ENCODE peak calls at places on chromosome 7, in six cellular contexts. One of them, this sample, is unnamed.

GRCh38 chr7:134685250-134685649 is 38.6 kb downstream of the BPGM start:
- DNase-seq in A549: no peak
- DNase-seq in transverse colon: no peak
- DNase-seq in tibial nerve: no peak
- DNase-seq in thyroid gland: no peak
- DNase-seq in stomach: no peak
- DNase-seq in this sample: no peak

GRCh38 chr7:157516911-157517781 is 180.3 kb downstream of the DNAJB6 start:
- DNase-seq in A549: no peak
- DNase-seq in transverse colon: no peak
- DNase-seq in tibial nerve: peak; percentile 10
- DNase-seq in thyroid gland: no peak
- DNase-seq in stomach: peak; percentile 22
- DNase-seq in this sample: no peak

GRCh38 chr7:139560678-139561077 is 37.2 kb downstream of the CLEC2L start:
- DNase-seq in A549: no peak
- DNase-seq in transverse colon: peak; percentile 75
- DNase-seq in tibial nerve: no peak
- DNase-seq in thyroid gland: no peak
- DNase-seq in stomach: no peak
- DNase-seq in this sample: no peak

GRCh38 chr7:38367301-38367700 is 93.9 kb upstream of the TARP start:
- DNase-seq in A549: no peak
- DNase-seq in transverse colon: no peak
- DNase-seq in tibial nerve: no peak
- DNase-seq in thyroid gland: no peak
- DNase-seq in stomach: no peak
- DNase-seq in this sample: no peak

GRCh38 chr7:23691320-23691719 is 11.3 kb downstream of the FAM221A start:
- DNase-seq in A549: no peak
- DNase-seq in transverse colon: no peak
- DNase-seq in tibial nerve: no peak
- DNase-seq in thyroid gland: no peak
- DNase-seq in stomach: no peak
- DNase-seq in this sample: no peak

GRCh38 chr7:123410273-123410928 is 124.0 kb downstream of the IQUB start:
- DNase-seq in A549: no peak
- DNase-seq in transverse colon: no peak
- DNase-seq in tibial nerve: no peak
- DNase-seq in thyroid gland: peak; percentile 57
- DNase-seq in stomach: no peak
- DNase-seq in this sample: no peak

GRCh38 chr7:138752568-138753518 is 45.0 kb upstream of the TMEM213 start:
- DNase-seq in A549: peak; percentile 63
- DNase-seq in transverse colon: peak; percentile 54
- DNase-seq in tibial nerve: no peak
- DNase-seq in thyroid gland: peak; percentile 86
- DNase-seq in stomach: peak; percentile 51
- DNase-seq in this sample: peak; percentile 48

GRCh38 chr7:85030893-85031292 is 156.0 kb downstream of the SEMA3D start:
- DNase-seq in A549: peak; percentile 28
- DNase-seq in transverse colon: no peak
- DNase-seq in tibial nerve: no peak
- DNase-seq in thyroid gland: no peak
- DNase-seq in stomach: no peak
- DNase-seq in this sample: no peak

GRCh38 chr7:131689662-131690234 is 133.3 kb upstream of the PODXL start:
- DNase-seq in A549: no peak
- DNase-seq in transverse colon: no peak
- DNase-seq in tibial nerve: no peak
- DNase-seq in thyroid gland: no peak
- DNase-seq in stomach: no peak
- DNase-seq in this sample: peak; percentile 34

GRCh38 chr7:13990319-13990983 is 985 bp upstream of the ETV1 start:
- DNase-seq in A549: peak; percentile 42
- DNase-seq in transverse colon: peak; percentile 34
- DNase-seq in tibial nerve: no peak
- DNase-seq in thyroid gland: peak; percentile 34
- DNase-seq in stomach: peak; percentile 37
- DNase-seq in this sample: peak; percentile 55

GRCh38 chr7:137992738-137993394 is 9.0 kb downstream of the CREB3L2 start:
- DNase-seq in A549: peak; percentile 20
- DNase-seq in transverse colon: peak; percentile 58
- DNase-seq in tibial nerve: peak; percentile 78
- DNase-seq in thyroid gland: peak; percentile 38
- DNase-seq in stomach: no peak
- DNase-seq in this sample: no peak

GRCh38 chr7:130639391-130639790 is 29.2 kb downstream of the COPG2 start:
- DNase-seq in A549: no peak
- DNase-seq in transverse colon: no peak
- DNase-seq in tibial nerve: no peak
- DNase-seq in thyroid gland: no peak
- DNase-seq in stomach: no peak
- DNase-seq in this sample: no peak

GRCh38 chr7:141649137-141649864 is 52.7 kb downstream of the DENND11 start:
- DNase-seq in A549: no peak
- DNase-seq in transverse colon: no peak
- DNase-seq in tibial nerve: no peak
- DNase-seq in thyroid gland: no peak
- DNase-seq in stomach: no peak
- DNase-seq in this sample: no peak

GRCh38 chr7:5596896-5597246 is 173.2 kb upstream of the TNRC18 start:
- DNase-seq in A549: no peak
- DNase-seq in transverse colon: no peak
- DNase-seq in tibial nerve: no peak
- DNase-seq in thyroid gland: no peak
- DNase-seq in stomach: no peak
- DNase-seq in this sample: no peak

GRCh38 chr7:5596046-5596895 is 172.6 kb upstream of the TNRC18 start:
- DNase-seq in A549: peak; percentile 91
- DNase-seq in transverse colon: peak; percentile 67
- DNase-seq in tibial nerve: peak; percentile 74
- DNase-seq in thyroid gland: no peak
- DNase-seq in stomach: peak; percentile 36
- DNase-seq in this sample: peak; percentile 62

GRCh38 chr7:5595545-5596045 is 172.0 kb upstream of the TNRC18 start:
- DNase-seq in A549: peak; percentile 54
- DNase-seq in transverse colon: no peak
- DNase-seq in tibial nerve: no peak
- DNase-seq in thyroid gland: no peak
- DNase-seq in stomach: no peak
- DNase-seq in this sample: no peak

GRCh38 chr7:5597772-5598171 is 174.1 kb upstream of the TNRC18 start:
- DNase-seq in A549: no peak
- DNase-seq in transverse colon: no peak
- DNase-seq in tibial nerve: no peak
- DNase-seq in thyroid gland: no peak
- DNase-seq in stomach: no peak
- DNase-seq in this sample: no peak

GRCh38 chr7:5594616-5595544 is 171.2 kb upstream of the TNRC18 start:
- DNase-seq in A549: peak; percentile 57
- DNase-seq in transverse colon: no peak
- DNase-seq in tibial nerve: no peak
- DNase-seq in thyroid gland: no peak
- DNase-seq in stomach: no peak
- DNase-seq in this sample: peak; percentile 88
- TF ChIP-seq POLR2A in A549: no peak
- TF ChIP-seq POLR2A in transverse colon: no peak
- TF ChIP-seq POLR2A in tibial nerve: no peak
- TF ChIP-seq POLR2A in thyroid gland: no peak
- TF ChIP-seq POLR2A in stomach: no peak
- TF ChIP-seq POLR2A in this sample: no peak

DNA sequence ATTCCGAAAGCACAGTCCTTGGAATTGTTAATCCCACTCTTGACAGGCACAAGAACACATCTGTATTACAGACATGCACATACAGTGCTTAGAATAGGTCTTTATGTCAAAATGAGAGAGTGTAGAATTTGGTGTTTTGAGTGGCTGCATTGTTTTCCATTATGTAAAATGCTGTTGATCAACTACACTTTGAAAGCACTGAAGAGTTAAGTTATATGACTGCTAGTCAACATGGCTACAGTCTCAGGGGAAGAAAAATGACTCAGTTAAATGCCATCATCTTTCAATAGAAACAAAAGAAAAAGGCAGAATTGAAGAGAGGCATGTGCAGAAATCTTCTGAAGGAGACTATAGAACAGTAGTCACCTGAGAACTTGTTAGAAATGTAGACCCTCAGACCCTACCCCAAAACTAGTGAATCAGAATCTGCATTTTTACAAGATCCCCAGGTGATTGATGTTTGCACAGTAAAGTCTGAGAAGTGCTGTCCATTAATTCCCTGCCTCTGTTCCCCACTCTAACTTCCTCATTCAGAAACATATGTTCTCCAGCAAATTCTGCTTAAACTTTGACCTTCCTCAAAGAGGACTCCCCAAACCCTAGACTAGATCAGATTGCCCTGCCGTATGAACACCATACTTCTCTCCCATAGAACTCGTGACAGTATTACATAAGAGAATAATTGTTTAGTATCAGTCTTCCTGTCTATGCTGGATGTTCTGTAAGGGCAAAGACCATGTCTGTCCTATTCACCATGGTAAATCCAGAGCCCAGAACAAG is 15.9 kb downstream of the SND1 start:
- DNase-seq in A549: no peak
- DNase-seq in transverse colon: no peak
- DNase-seq in tibial nerve: no peak
- DNase-seq in thyroid gland: no peak
- DNase-seq in stomach: no peak
- DNase-seq in this sample: no peak
- H3K27ac ChIP-seq in A549: peak overlapping the region; percentile 68
- H3K27ac ChIP-seq in transverse colon: no peak overlapping the region
- H3K27ac ChIP-seq in tibial nerve: no peak overlapping the region
- H3K27ac ChIP-seq in thyroid gland: no peak overlapping the region
- H3K27ac ChIP-seq in stomach: no peak overlapping the region
- H3K27ac ChIP-seq in this sample: no peak overlapping the region

GRCh38 chr7:22447008-22447407 is 53.0 kb downstream of the STEAP1B start:
- DNase-seq in A549: no peak
- DNase-seq in transverse colon: no peak
- DNase-seq in tibial nerve: no peak
- DNase-seq in thyroid gland: no peak
- DNase-seq in stomach: no peak
- DNase-seq in this sample: no peak

GRCh38 chr7:22444181-22444966 is 55.6 kb downstream of the STEAP1B start:
- DNase-seq in A549: no peak
- DNase-seq in transverse colon: peak; percentile 65
- DNase-seq in tibial nerve: no peak
- DNase-seq in thyroid gland: peak; percentile 53
- DNase-seq in stomach: peak; percentile 43
- DNase-seq in this sample: peak; percentile 13

GRCh38 chr7:22445871-22446270 is 54.1 kb downstream of the STEAP1B start:
- DNase-seq in A549: no peak
- DNase-seq in transverse colon: no peak
- DNase-seq in tibial nerve: no peak
- DNase-seq in thyroid gland: no peak
- DNase-seq in stomach: no peak
- DNase-seq in this sample: no peak

GRCh38 chr7:22443370-22444180 is 56.4 kb downstream of the STEAP1B start:
- DNase-seq in A549: no peak
- DNase-seq in transverse colon: peak; percentile 48
- DNase-seq in tibial nerve: no peak
- DNase-seq in thyroid gland: no peak
- DNase-seq in stomach: no peak
- DNase-seq in this sample: no peak

DNA sequence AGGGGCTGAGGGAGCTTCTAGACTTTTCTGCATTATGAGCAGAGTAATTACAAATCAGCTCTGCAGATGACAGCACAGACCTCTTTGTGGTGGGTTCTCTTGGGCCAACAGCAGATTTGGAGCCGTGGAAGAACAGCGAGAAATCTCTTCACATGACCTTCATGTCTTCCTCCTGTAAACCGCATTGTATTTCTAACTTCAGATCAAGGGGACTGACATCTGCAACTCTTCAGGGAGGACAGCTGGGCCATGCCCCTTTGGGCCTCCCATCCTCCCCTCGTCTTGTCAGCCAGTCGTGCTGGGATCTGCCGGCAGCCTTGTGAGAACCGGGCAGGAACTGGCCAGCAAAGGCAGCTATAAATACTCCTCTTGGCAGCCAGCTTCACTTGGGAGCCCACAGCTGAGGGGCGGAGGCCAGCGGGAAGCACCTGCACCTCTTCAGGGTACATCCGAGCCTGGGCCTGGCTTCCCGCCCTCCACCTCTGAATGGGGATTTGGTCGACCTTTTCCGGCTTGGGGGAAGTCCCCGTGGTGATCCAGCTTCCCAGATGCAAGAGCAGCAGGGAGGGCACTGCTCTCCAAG is 54.8 kb downstream of the STEAP1B start:
- DNase-seq in A549: no peak
- DNase-seq in transverse colon: peak; percentile 83
- DNase-seq in tibial nerve: peak; percentile 20
- DNase-seq in thyroid gland: peak; percentile 66
- DNase-seq in stomach: peak; percentile 44
- DNase-seq in this sample: peak; percentile 77
- TF ChIP-seq POLR2A in A549: no peak
- TF ChIP-seq POLR2A in transverse colon: no peak
- TF ChIP-seq POLR2A in tibial nerve: no peak
- TF ChIP-seq POLR2A in thyroid gland: no peak
- TF ChIP-seq POLR2A in stomach: no peak
- TF ChIP-seq POLR2A in this sample: no peak

GRCh38 chr7:826230-826905 is 5.9 kb upstream of the SUN1 start:
- DNase-seq in A549: no peak
- DNase-seq in transverse colon: no peak
- DNase-seq in tibial nerve: no peak
- DNase-seq in thyroid gland: no peak
- DNase-seq in stomach: no peak
- DNase-seq in this sample: no peak
- H3K27ac ChIP-seq in A549: no peak overlapping the region
- H3K27ac ChIP-seq in transverse colon: peak overlapping the region; percentile 52
- H3K27ac ChIP-seq in tibial nerve: no peak overlapping the region
- H3K27ac ChIP-seq in thyroid gland: no peak overlapping the region
- H3K27ac ChIP-seq in stomach: peak overlapping the region; percentile 93
- H3K27ac ChIP-seq in this sample: peak overlapping the region; percentile 41

DNA sequence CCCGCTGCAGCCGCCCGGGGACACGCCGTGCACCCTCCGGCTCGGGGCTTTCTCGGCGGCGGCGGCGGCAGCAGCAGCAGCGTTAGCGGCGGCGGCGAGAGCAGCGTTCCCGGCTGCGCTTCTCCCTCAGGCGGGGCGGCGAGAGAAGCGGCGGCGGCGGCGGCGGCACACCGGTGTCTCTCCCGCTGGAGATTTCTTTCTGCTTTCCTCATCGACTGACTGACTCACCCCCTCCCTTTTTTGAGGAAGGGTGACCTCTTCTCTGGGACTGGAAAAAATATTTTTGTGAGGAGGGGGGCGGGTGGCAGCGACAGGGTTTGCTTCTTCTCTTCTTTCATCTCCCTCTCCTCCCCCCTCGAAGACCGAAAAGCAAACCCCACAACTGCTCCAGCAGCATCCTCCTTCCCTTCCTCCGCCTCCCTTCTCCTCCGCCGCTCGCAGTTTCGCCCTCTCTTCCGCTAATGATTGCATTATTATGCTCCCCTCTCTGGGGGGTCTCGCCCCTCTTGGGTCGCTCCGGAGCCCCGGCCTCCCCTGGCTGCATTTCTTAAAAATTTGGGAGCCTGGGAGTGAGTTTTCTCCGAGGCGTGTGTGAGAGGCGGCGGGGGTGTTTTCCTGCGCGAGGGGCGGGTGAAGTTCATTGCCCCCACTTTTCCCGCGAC is 343 bp downstream of the AUTS2 start:
- DNase-seq in A549: no peak
- DNase-seq in transverse colon: no peak
- DNase-seq in tibial nerve: no peak
- DNase-seq in thyroid gland: no peak
- DNase-seq in stomach: no peak
- DNase-seq in this sample: no peak
- TF ChIP-seq POLR2A in A549: no peak
- TF ChIP-seq POLR2A in transverse colon: no peak
- TF ChIP-seq POLR2A in tibial nerve: peak; percentile 18
- TF ChIP-seq POLR2A in thyroid gland: peak; percentile 50
- TF ChIP-seq POLR2A in stomach: no peak
- TF ChIP-seq POLR2A in this sample: peak; percentile 50